ENCODE peak calls at places on chromosomes 6 and 20, in six cellular contexts. Y is stimulated activated CD4-positive, alpha-beta T cell treated with anti-CD3 and anti-CD28 coated beads, Interleukin-1b, Interleukin-23, amount 100 ng/mL, for 24 hours; N is EL; R is H7; G is sigmoid colon; I is A549. P is an unnamed sample.

GRCh38 chr6:170231496-170232185 is 59.2 kb downstream of the DLL1 start:
- DNase-seq in Y (no peak), N (no peak), R (no peak), G (no peak), I (no peak), P (no peak)

GRCh38 chr20:53767206-53767924 is 173.7 kb upstream of the ZNF217 start:
- DNase-seq in Y (no peak), N (no peak), R (no peak), G (no peak), I (no peak), P (no peak)

GRCh38 chr6:17334265-17334664 is 53.1 kb downstream of the RBM24 start:
- DNase-seq in Y (no peak), N (peak), R (no peak), G (no peak), I (peak), P (no peak)

GRCh38 chr6:161476711-161477110 is 202.8 kb upstream of the AGPAT4 start:
- DNase-seq in Y (no peak), N (peak), R (no peak), G (no peak), I (no peak), P (no peak)

GRCh38 chr6:73058736-73059135 is 166.6 kb downstream of the KHDC1L start:
- DNase-seq in Y (no peak), N (peak), R (no peak), G (no peak), I (no peak), P (no peak)

GRCh38 chr6:38593419-38593818 is 46.3 kb downstream of the BTBD9 start:
- DNase-seq in Y (no peak), N (no peak), R (no peak), G (no peak), I (no peak), P (no peak)

GRCh38 chr6:52307900-52308372 is 23.4 kb upstream of the MCM3 start:
- DNase-seq in Y (no peak), N (no peak), R (no peak), G (no peak), I (no peak), P (no peak)

GRCh38 chr20:48933017-48933766 is 11.7 kb downstream of the ARFGEF2 start:
- DNase-seq in Y (no peak), N (no peak), R (no peak), G (no peak), I (no peak), P (no peak)

GRCh38 chr20:17655865-17656489 is 26.1 kb downstream of the RRBP1 start:
- DNase-seq in Y (no peak), N (peak), R (peak), G (peak), I (no peak), P (no peak)

GRCh38 chr6:2899596-2899995 is 3.5 kb downstream of the SERPINB9 start:
- DNase-seq in Y (no peak), N (no peak), R (no peak), G (no peak), I (no peak), P (no peak)

GRCh38 chr20:58154106-58154505 is 74.3 kb downstream of the ANKRD60 start:
- DNase-seq in Y (no peak), N (no peak), R (no peak), G (no peak), I (no peak), P (no peak)